ENCODE peak calls at places on chromosomes 13 and 19, in four cellular contexts. H is CD8-positive, alpha-beta memory T cell; P is heart left ventricle; G is GM23338. E is an unnamed sample.

GRCh38 chr19:12867120-12868099 is 13.8 kb downstream of the DNASE2 start:
- DNase-seq in H (peak; percentile 41), P (no peak), G (peak; percentile 94), E (peak; percentile 56)

GRCh38 chr13:111033172-111034133 is 81.7 kb upstream of the ARHGEF7 start:
- DNase-seq in H (no peak), P (no peak), G (no peak), E (no peak)

GRCh38 chr19:11322269-11323024 is 17.0 kb downstream of the RAB3D start:
- DNase-seq in H (no peak), P (no peak), G (no peak), E (no peak)

GRCh38 chr19:18013210-18013609 is 5.2 kb downstream of the ARRDC2 start:
- DNase-seq in H (no peak), P (no peak), G (no peak), E (no peak)

GRCh38 chr19:940591-941291 is 14.9 kb downstream of the ARID3A start:
- DNase-seq in H (peak; percentile 66), P (peak; percentile 66), G (no peak), E (peak; percentile 40)

GRCh38 chr19:5561559-5561958 is 6.2 kb downstream of the TINCR start:
- DNase-seq in H (no peak), P (no peak), G (no peak), E (no peak)

GRCh38 chr19:11506101-11506555 is 489 bp upstream of the ZNF653 start:
- DNase-seq in H (no peak), P (no peak), G (no peak), E (no peak)

GRCh38 chr13:47457631-47458030 is 543.4 kb downstream of the SUCLA2 start:
- DNase-seq in H (no peak), P (no peak), G (no peak), E (no peak)

GRCh38 chr13:106474906-106475305 is 60.6 kb downstream of the EFNB2 start:
- DNase-seq in H (no peak), P (no peak), G (no peak), E (no peak)

GRCh38 chr13:109789262-109789661 is 2.9 kb upstream of the IRS2 start:
- DNase-seq in H (no peak), P (no peak), G (no peak), E (no peak)

GRCh38 chr19:28705008-28705407 is 507.9 kb downstream of the UQCRFS1 start:
- DNase-seq in H (no peak), P (no peak), G (peak; percentile 52), E (no peak)

GRCh38 chr19:9073806-9074205 is 13.1 kb upstream of the OR1M1 start:
- DNase-seq in H (no peak), P (no peak), G (peak; percentile 74), E (no peak)

GRCh38 chr13:78977311-78977710 is 318.4 kb upstream of the OBI1 start:
- DNase-seq in H (no peak), P (no peak), G (no peak), E (no peak)

GRCh38 chr13:51222510-51223283 is 499 bp downstream of the FAM124A start:
- DNase-seq in H (no peak), P (no peak), G (peak; percentile 59), E (peak; percentile 2)

DNA sequence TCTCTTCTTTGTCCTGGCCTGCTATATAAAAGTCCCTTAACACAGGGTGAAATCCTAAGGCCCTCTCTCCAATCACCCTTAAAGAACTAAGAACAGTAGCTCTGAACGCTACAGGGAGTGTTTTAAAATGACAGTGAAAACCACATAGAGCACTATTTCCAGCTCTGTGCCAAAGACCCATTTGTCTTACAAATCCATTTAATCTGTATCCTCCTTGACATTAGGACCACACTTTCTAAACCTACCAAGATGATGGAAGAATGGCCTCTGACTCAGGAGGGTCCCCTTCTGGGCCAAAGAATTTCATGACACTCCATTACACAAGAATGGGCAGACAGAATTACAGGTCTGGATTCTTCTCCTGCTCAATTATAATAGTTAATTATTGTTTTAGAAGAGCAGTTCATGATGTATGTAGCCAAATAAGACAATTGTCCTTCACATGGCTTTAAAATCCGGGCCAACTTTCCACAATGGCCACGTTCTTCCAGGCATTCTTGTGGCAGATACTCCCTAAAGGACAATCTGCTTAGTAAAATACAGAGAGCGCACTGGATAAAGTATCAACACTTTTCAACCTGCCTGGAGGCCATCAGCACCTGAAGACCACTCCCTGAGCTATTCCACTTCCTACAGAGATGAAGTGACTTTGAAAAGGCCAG is 61.0 kb downstream of the STK24 start:
- DNase-seq in H (no peak), P (no peak), G (no peak), E (no peak)
- H3K4me1 ChIP-seq in H (peaks cover 48% of the 10 kb centered on the region), P (peaks cover 80% of the 10 kb centered on the region), G (peaks cover 6% of the 10 kb centered on the region), E (peaks cover 18% of the 10 kb centered on the region)

GRCh38 chr13:44695520-44695919 is 119.4 kb upstream of the TSC22D1 start:
- DNase-seq in H (no peak), P (no peak), G (no peak), E (no peak)

GRCh38 chr13:44694842-44695241 is 118.7 kb upstream of the TSC22D1 start:
- DNase-seq in H (no peak), P (no peak), G (no peak), E (no peak)

GRCh38 chr13:44693156-44693826 is 117.2 kb upstream of the TSC22D1 start:
- DNase-seq in H (no peak), P (peak; percentile 44), G (no peak), E (no peak)

GRCh38 chr13:44698076-44698475 is 121.9 kb upstream of the TSC22D1 start:
- DNase-seq in H (no peak), P (no peak), G (no peak), E (no peak)

GRCh38 chr13:44697058-44697457 is 120.9 kb upstream of the TSC22D1 start:
- DNase-seq in H (no peak), P (no peak), G (no peak), E (no peak)
- H3K4me3 ChIP-seq in H (no peak overlapping the region), P (no peak overlapping the region), G (no peak overlapping the region), E (no peak overlapping the region)

DNA sequence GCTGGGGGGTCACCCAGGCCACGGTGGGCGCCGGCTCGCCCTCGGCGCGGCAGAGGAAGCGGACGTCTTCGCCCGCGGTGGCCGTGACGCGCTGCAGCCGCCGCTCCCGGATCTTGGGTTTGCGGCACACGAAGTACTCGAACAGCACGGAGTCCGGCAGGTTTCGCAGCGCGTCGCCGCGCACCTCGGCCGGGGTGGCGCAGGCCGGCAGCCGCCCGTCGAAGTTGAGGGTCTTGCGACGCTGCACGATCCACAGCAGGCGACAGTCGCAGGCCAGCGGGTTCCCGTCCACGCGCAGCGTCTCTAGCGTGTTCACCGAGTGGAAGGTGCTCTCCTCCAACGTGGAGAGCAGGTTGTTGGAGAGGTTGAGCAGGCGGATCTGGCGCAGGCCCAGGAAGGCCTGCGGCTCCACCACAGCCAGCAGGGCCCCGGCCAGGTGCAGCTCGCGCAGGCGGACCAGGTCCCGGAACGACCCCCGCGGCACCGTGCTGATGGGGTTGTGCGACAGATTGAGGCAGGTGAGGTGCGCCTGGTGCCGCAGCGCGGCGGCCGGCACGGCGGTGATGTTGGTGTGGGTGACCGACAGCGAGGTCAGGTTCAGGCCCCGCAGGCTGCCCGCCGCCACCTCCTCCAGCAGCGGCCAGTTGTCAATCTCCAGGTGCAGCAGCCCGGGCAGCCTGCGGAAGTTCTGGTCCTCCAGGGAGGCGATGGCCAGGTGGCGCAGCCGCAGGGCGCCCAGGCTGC is 8.6 kb upstream of the PEAK3 start:
- DNase-seq in H (no peak), P (no peak), G (peak; percentile 65), E (peak; percentile 52)
- H3K27me3 ChIP-seq in H (no peaks in the 10 kb centered on the region), P (peaks cover 66% of the 10 kb centered on the region), G (peaks cover 68% of the 10 kb centered on the region), E (no peaks in the 10 kb centered on the region)

GRCh38 chr19:50796128-50796633 is 6.0 kb downstream of the ACP4 start:
- DNase-seq in H (no peak), P (no peak), G (peak; percentile 52), E (no peak)
- H3K4me1 ChIP-seq in H (no peaks in the 10 kb centered on the region), P (no peaks in the 10 kb centered on the region), G (peaks cover 9% of the 10 kb centered on the region), E (no peaks in the 10 kb centered on the region)

DNA sequence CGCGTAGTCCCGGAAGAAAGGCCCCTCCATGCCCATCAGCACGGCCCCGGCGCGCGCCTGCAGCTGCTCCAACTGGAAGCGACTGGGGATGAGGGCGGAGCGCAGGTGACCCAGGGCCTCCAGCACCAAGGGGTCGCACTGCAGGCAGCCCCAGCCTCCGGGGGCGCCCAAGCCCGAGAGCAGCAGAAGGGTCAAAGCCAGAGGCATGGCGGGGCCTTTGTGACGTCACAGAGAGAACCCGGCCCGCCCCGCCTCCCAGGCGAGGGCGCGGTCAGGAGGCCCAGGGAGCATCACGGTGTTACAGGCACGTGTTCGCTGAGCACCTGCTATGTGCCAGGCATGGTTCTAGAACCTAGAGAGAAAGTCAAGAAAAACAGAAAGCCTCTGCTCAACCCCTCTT is at the start of gene IZUMO2:
- DNase-seq in H (no peak), P (no peak), G (peak; percentile 92), E (no peak)
- H3K4me3 ChIP-seq in H (no peak within 1 kb of the TSS), P (no peak within 1 kb of the TSS), G (peak within 1 kb of the TSS; percentile 68), E (no peak within 1 kb of the TSS)

DNA sequence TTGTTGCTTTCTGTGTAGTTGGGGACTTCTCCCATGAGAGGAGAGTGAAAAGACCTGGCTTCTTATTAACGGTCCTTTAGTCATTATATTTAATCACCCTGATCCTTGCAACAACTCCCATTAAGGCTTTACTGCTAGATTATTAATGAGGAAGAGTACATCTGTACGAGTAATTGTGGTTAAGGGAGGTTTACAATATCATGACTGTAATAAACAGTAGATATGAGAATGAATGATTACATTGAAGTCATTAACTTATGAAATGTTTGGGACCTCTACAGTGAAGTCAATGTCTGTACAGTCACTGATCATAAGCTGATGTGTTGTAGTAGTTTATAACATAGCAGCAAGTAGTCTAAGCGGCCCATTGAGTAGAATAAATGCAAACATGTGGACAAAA is 24.7 kb downstream of the FGF9 start:
- DNase-seq in H (no peak), P (no peak), G (no peak), E (no peak)
- H3K27me3 ChIP-seq in H (no peaks in the 10 kb centered on the region), P (no peaks in the 10 kb centered on the region), G (no peaks in the 10 kb centered on the region), E (no peaks in the 10 kb centered on the region)

DNA sequence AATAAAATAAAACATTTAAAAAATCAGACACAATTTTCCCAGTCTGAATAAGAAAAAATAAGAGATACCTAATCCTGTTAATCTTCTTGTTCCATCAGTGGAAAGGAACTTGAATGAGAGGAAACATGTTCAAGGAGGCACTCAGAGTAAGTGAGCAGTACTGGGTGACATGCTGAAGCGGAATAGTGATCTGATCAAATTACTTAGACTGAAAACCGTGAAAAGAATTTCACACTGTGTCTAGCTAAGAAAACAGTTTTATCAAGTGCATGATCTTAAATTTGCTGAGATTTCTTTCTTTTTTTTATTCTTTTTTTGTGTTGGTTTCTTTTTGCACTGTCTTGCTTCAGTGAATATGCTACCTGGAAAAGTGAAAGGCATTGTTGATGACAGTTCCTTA is 249.5 kb upstream of the SLC10A2 start:
- DNase-seq in H (no peak), P (no peak), G (no peak), E (no peak)
- H3K4me1 ChIP-seq in H (no peaks in the 10 kb centered on the region), P (no peaks in the 10 kb centered on the region), G (no peaks in the 10 kb centered on the region), E (no peaks in the 10 kb centered on the region)

E was measured in naive thymus-derived CD4-positive, alpha-beta T cell.